ENCODE peak calls at places on chromosomes 2 and 18, in eight cellular contexts. J is brain microvascular endothelial cell; A is stimulated activated CD4-positive, alpha-beta T cell treated with anti-CD3 and anti-CD28 coated beads, Interleukin-1b, Interleukin-23, amount 100 ng/mL, for 1 hour; L is activated CD4-positive, alpha-beta T cell treated with anti-CD3 and anti-CD28 coated beads, Interleukin-2, amount 10 ng/mL, durations not matched to agents 24 days and 14 days; K is hypothalamus; X is T-helper 9 cell; F is GM10248; S is psoas muscle. T is an unnamed sample.

GRCh38 chr2:28434600-28434989 is 41.9 kb downstream of the FOSL2 start:
- DNase-seq in J (no peak), A (no peak), L (no peak), K (no peak), X (no peak), F (no peak), S (no peak), T (no peak)

GRCh38 chr2:64952896-64953482 is 36.2 kb upstream of the SLC1A4 start:
- DNase-seq in J (peak), A (no peak), L (no peak), K (no peak), X (no peak), F (no peak), S (no peak), T (no peak)

GRCh38 chr2:17518212-17519154 is at the start of gene RAD51AP2:
- DNase-seq in J (peak), A (no peak), L (peak), K (peak), X (no peak), F (peak), S (peak), T (peak)

GRCh38 chr18:35026407-35027061 is 14.7 kb upstream of the MAPRE2 start:
- DNase-seq in J (no peak), A (no peak), L (peak), K (no peak), X (no peak), F (no peak), S (no peak), T (no peak)

GRCh38 chr2:10659898-10660568 is 29.7 kb downstream of the NOL10 start:
- DNase-seq in J (peak), A (no peak), L (peak), K (no peak), X (peak), F (no peak), S (peak), T (peak)

GRCh38 chr2:108935231-108935863 is 53.7 kb downstream of the EDAR start:
- DNase-seq in J (no peak), A (no peak), L (no peak), K (no peak), X (no peak), F (no peak), S (no peak), T (no peak)

GRCh38 chr2:111117666-111118454 is 2.9 kb upstream of the BCL2L11 start:
- DNase-seq in J (peak), A (no peak), L (peak), K (peak), X (peak), F (no peak), S (peak), T (peak)

GRCh38 chr2:102034683-102035606 is 43.2 kb downstream of the IL1R2 start:
- DNase-seq in J (no peak), A (no peak), L (no peak), K (no peak), X (no peak), F (no peak), S (no peak), T (no peak)

GRCh38 chr18:5284808-5285207 is 10.7 kb downstream of the ZBTB14 start:
- DNase-seq in J (no peak), A (no peak), L (no peak), K (no peak), X (no peak), F (no peak), S (no peak), T (no peak)

GRCh38 chr18:9135912-9136314 is 668 bp upstream of the ANKRD12 start:
- DNase-seq in J (no peak), A (no peak), L (no peak), K (no peak), X (no peak), F (no peak), S (no peak), T (no peak)

GRCh38 chr2:36177282-36177681 is 178.3 kb upstream of the CRIM1 start:
- DNase-seq in J (no peak), A (no peak), L (no peak), K (no peak), X (no peak), F (no peak), S (no peak), T (no peak)

GRCh38 chr2:219452361-219453317 is 18.0 kb downstream of the SPEG start:
- DNase-seq in J (peak), A (no peak), L (no peak), K (peak), X (no peak), F (no peak), S (peak), T (peak)

T was measured in pancreas.